ENCODE peak calls at places on chromosomes 7 and 10, in six cellular contexts. One of them, this sample, is unnamed.

GRCh38 chr7:151665363-151665762 is 145.7 kb upstream of the RHEB start:
- DNase-seq in fibroblast of pulmonary artery: peak; percentile 95
- DNase-seq in cardiac muscle cell: peak; percentile 97
- DNase-seq in BJ: no peak
- DNase-seq in astrocyte of the cerebellum: peak; percentile 73
- DNase-seq in cardiac fibroblast: peak; percentile 98
- DNase-seq in this sample: peak; percentile 83

GRCh38 chr7:130352335-130353074 is 7.9 kb downstream of the CPA5 start:
- DNase-seq in fibroblast of pulmonary artery: peak; percentile 73
- DNase-seq in cardiac muscle cell: peak; percentile 81
- DNase-seq in BJ: no peak
- DNase-seq in astrocyte of the cerebellum: peak; percentile 59
- DNase-seq in cardiac fibroblast: peak; percentile 81
- DNase-seq in this sample: no peak

GRCh38 chr10:72243822-72244437 is 27.9 kb upstream of the ASCC1 start:
- DNase-seq in fibroblast of pulmonary artery: peak; percentile 98
- DNase-seq in cardiac muscle cell: peak; percentile 98
- DNase-seq in BJ: peak; percentile 92
- DNase-seq in astrocyte of the cerebellum: peak; percentile 42
- DNase-seq in cardiac fibroblast: peak; percentile 98
- DNase-seq in this sample: peak; percentile 84

GRCh38 chr10:5644930-5645329 is 21.5 kb downstream of the ASB13 start:
- DNase-seq in fibroblast of pulmonary artery: no peak
- DNase-seq in cardiac muscle cell: no peak
- DNase-seq in BJ: no peak
- DNase-seq in astrocyte of the cerebellum: no peak
- DNase-seq in cardiac fibroblast: no peak
- DNase-seq in this sample: no peak

GRCh38 chr10:114526112-114526496 is 121.8 kb upstream of the AFAP1L2 start:
- DNase-seq in fibroblast of pulmonary artery: peak; percentile 22
- DNase-seq in cardiac muscle cell: peak; percentile 32
- DNase-seq in BJ: no peak
- DNase-seq in astrocyte of the cerebellum: peak; percentile 51
- DNase-seq in cardiac fibroblast: no peak
- DNase-seq in this sample: no peak

GRCh38 chr10:59606551-59606961 is 103.1 kb downstream of the SLC16A9 start:
- DNase-seq in fibroblast of pulmonary artery: peak; percentile 45
- DNase-seq in cardiac muscle cell: peak; percentile 60
- DNase-seq in BJ: no peak
- DNase-seq in astrocyte of the cerebellum: no peak
- DNase-seq in cardiac fibroblast: peak; percentile 59
- DNase-seq in this sample: no peak

GRCh38 chr10:84665883-84666463 is 337.6 kb downstream of the CCSER2 start:
- DNase-seq in fibroblast of pulmonary artery: no peak
- DNase-seq in cardiac muscle cell: no peak
- DNase-seq in BJ: no peak
- DNase-seq in astrocyte of the cerebellum: no peak
- DNase-seq in cardiac fibroblast: no peak
- DNase-seq in this sample: no peak

GRCh38 chr10:34954142-34954541 is 136.0 kb downstream of the CUL2 start:
- DNase-seq in fibroblast of pulmonary artery: no peak
- DNase-seq in cardiac muscle cell: no peak
- DNase-seq in BJ: no peak
- DNase-seq in astrocyte of the cerebellum: no peak
- DNase-seq in cardiac fibroblast: no peak
- DNase-seq in this sample: no peak

GRCh38 chr10:70378122-70378521 is 4.3 kb downstream of the LRRC20 start:
- DNase-seq in fibroblast of pulmonary artery: peak; percentile 78
- DNase-seq in cardiac muscle cell: peak; percentile 69
- DNase-seq in BJ: peak; percentile 93
- DNase-seq in astrocyte of the cerebellum: peak; percentile 57
- DNase-seq in cardiac fibroblast: peak; percentile 64
- DNase-seq in this sample: peak; percentile 83

GRCh38 chr7:107157091-107157490 is 11.7 kb upstream of the HBP1 start:
- DNase-seq in fibroblast of pulmonary artery: no peak
- DNase-seq in cardiac muscle cell: no peak
- DNase-seq in BJ: no peak
- DNase-seq in astrocyte of the cerebellum: no peak
- DNase-seq in cardiac fibroblast: no peak
- DNase-seq in this sample: no peak

GRCh38 chr10:71426058-71426605 is 29.4 kb downstream of the CDH23 start:
- DNase-seq in fibroblast of pulmonary artery: no peak
- DNase-seq in cardiac muscle cell: no peak
- DNase-seq in BJ: no peak
- DNase-seq in astrocyte of the cerebellum: no peak
- DNase-seq in cardiac fibroblast: no peak
- DNase-seq in this sample: no peak

GRCh38 chr10:22554481-22555182 is 159.7 kb downstream of the PIP4K2A start:
- DNase-seq in fibroblast of pulmonary artery: peak; percentile 77
- DNase-seq in cardiac muscle cell: peak; percentile 89
- DNase-seq in BJ: peak; percentile 17
- DNase-seq in astrocyte of the cerebellum: peak; percentile 81
- DNase-seq in cardiac fibroblast: peak; percentile 86
- DNase-seq in this sample: peak; percentile 29

GRCh38 chr10:34446046-34446445 is 369.1 kb downstream of the PARD3 start:
- DNase-seq in fibroblast of pulmonary artery: peak; percentile 46
- DNase-seq in cardiac muscle cell: peak; percentile 30
- DNase-seq in BJ: no peak
- DNase-seq in astrocyte of the cerebellum: no peak
- DNase-seq in cardiac fibroblast: peak; percentile 10
- DNase-seq in this sample: no peak

GRCh38 chr7:132187391-132187790 is 388.9 kb downstream of the PLXNA4 start:
- DNase-seq in fibroblast of pulmonary artery: no peak
- DNase-seq in cardiac muscle cell: no peak
- DNase-seq in BJ: no peak
- DNase-seq in astrocyte of the cerebellum: no peak
- DNase-seq in cardiac fibroblast: no peak
- DNase-seq in this sample: no peak

GRCh38 chr7:107700570-107700969 is 39.9 kb downstream of the SLC26A4 start:
- DNase-seq in fibroblast of pulmonary artery: no peak
- DNase-seq in cardiac muscle cell: peak; percentile 42
- DNase-seq in BJ: no peak
- DNase-seq in astrocyte of the cerebellum: no peak
- DNase-seq in cardiac fibroblast: no peak
- DNase-seq in this sample: no peak

GRCh38 chr7:99137418-99138180 is 6.3 kb downstream of the SMURF1 start:
- DNase-seq in fibroblast of pulmonary artery: peak; percentile 82
- DNase-seq in cardiac muscle cell: peak; percentile 84
- DNase-seq in BJ: no peak
- DNase-seq in astrocyte of the cerebellum: peak; percentile 74
- DNase-seq in cardiac fibroblast: peak; percentile 79
- DNase-seq in this sample: no peak

GRCh38 chr7:12749746-12750145 is 62.3 kb downstream of the ARL4A start:
- DNase-seq in fibroblast of pulmonary artery: no peak
- DNase-seq in cardiac muscle cell: no peak
- DNase-seq in BJ: no peak
- DNase-seq in astrocyte of the cerebellum: no peak
- DNase-seq in cardiac fibroblast: no peak
- DNase-seq in this sample: no peak

GRCh38 chr7:4809091-4809591 is 33.7 kb downstream of the AP5Z1 start:
- DNase-seq in fibroblast of pulmonary artery: no peak
- DNase-seq in cardiac muscle cell: no peak
- DNase-seq in BJ: no peak
- DNase-seq in astrocyte of the cerebellum: no peak
- DNase-seq in cardiac fibroblast: no peak
- DNase-seq in this sample: no peak

GRCh38 chr10:3748484-3748883 is 36.5 kb downstream of the KLF6 start:
- DNase-seq in fibroblast of pulmonary artery: no peak
- DNase-seq in cardiac muscle cell: peak; percentile 27
- DNase-seq in BJ: no peak
- DNase-seq in astrocyte of the cerebellum: no peak
- DNase-seq in cardiac fibroblast: peak; percentile 18
- DNase-seq in this sample: no peak

GRCh38 chr7:80439894-80440811 is 71.7 kb downstream of the GNAT3 start:
- DNase-seq in fibroblast of pulmonary artery: peak; percentile 84
- DNase-seq in cardiac muscle cell: peak; percentile 81
- DNase-seq in BJ: peak; percentile 81
- DNase-seq in astrocyte of the cerebellum: no peak
- DNase-seq in cardiac fibroblast: peak; percentile 84
- DNase-seq in this sample: peak; percentile 44

GRCh38 chr10:85611093-85611740 is 755.4 kb downstream of the GRID1 start:
- DNase-seq in fibroblast of pulmonary artery: no peak
- DNase-seq in cardiac muscle cell: no peak
- DNase-seq in BJ: no peak
- DNase-seq in astrocyte of the cerebellum: no peak
- DNase-seq in cardiac fibroblast: no peak
- DNase-seq in this sample: no peak

GRCh38 chr10:101602767-101603398 is 14.8 kb downstream of the DPCD start:
- DNase-seq in fibroblast of pulmonary artery: peak; percentile 77
- DNase-seq in cardiac muscle cell: peak; percentile 70
- DNase-seq in BJ: no peak
- DNase-seq in astrocyte of the cerebellum: peak; percentile 43
- DNase-seq in cardiac fibroblast: peak; percentile 76
- DNase-seq in this sample: no peak

GRCh38 chr7:100162874-100163533 is 4.5 kb upstream of the TRAPPC14 start:
- DNase-seq in fibroblast of pulmonary artery: no peak
- DNase-seq in cardiac muscle cell: no peak
- DNase-seq in BJ: no peak
- DNase-seq in astrocyte of the cerebellum: no peak
- DNase-seq in cardiac fibroblast: no peak
- DNase-seq in this sample: no peak

GRCh38 chr7:79159040-79159664 is 294.3 kb downstream of the MAGI2 start:
- DNase-seq in fibroblast of pulmonary artery: no peak
- DNase-seq in cardiac muscle cell: no peak
- DNase-seq in BJ: no peak
- DNase-seq in astrocyte of the cerebellum: no peak
- DNase-seq in cardiac fibroblast: no peak
- DNase-seq in this sample: no peak

GRCh38 chr10:26755443-26755903 is 58.0 kb downstream of the PDSS1 start:
- DNase-seq in fibroblast of pulmonary artery: peak; percentile 55
- DNase-seq in cardiac muscle cell: peak; percentile 51
- DNase-seq in BJ: no peak
- DNase-seq in astrocyte of the cerebellum: peak; percentile 18
- DNase-seq in cardiac fibroblast: peak; percentile 38
- DNase-seq in this sample: no peak

GRCh38 chr10:66627156-66627555 is 298.7 kb upstream of the LRRTM3 start:
- DNase-seq in fibroblast of pulmonary artery: peak; percentile 1
- DNase-seq in cardiac muscle cell: no peak
- DNase-seq in BJ: no peak
- DNase-seq in astrocyte of the cerebellum: no peak
- DNase-seq in cardiac fibroblast: no peak
- DNase-seq in this sample: no peak

GRCh38 chr10:97319671-97320479 is 804 bp downstream of the FRAT1 start:
- DNase-seq in fibroblast of pulmonary artery: no peak
- DNase-seq in cardiac muscle cell: no peak
- DNase-seq in BJ: no peak
- DNase-seq in astrocyte of the cerebellum: no peak
- DNase-seq in cardiac fibroblast: no peak
- DNase-seq in this sample: no peak

GRCh38 chr7:47204709-47205108 is 377.2 kb downstream of the TNS3 start:
- DNase-seq in fibroblast of pulmonary artery: no peak
- DNase-seq in cardiac muscle cell: no peak
- DNase-seq in BJ: no peak
- DNase-seq in astrocyte of the cerebellum: no peak
- DNase-seq in cardiac fibroblast: no peak
- DNase-seq in this sample: no peak
- H3K4me3 ChIP-seq in fibroblast of pulmonary artery: no peak overlapping the region
- H3K4me3 ChIP-seq in cardiac muscle cell: no peak overlapping the region
- H3K4me3 ChIP-seq in BJ: no peak overlapping the region
- H3K4me3 ChIP-seq in astrocyte of the cerebellum: no peak overlapping the region
- H3K4me3 ChIP-seq in cardiac fibroblast: no peak overlapping the region
- H3K4me3 ChIP-seq in this sample: no peak overlapping the region

GRCh38 chr10:99412100-99412499 is 18.3 kb downstream of the GOT1 start:
- DNase-seq in fibroblast of pulmonary artery: no peak
- DNase-seq in cardiac muscle cell: no peak
- DNase-seq in BJ: no peak
- DNase-seq in astrocyte of the cerebellum: no peak
- DNase-seq in cardiac fibroblast: no peak
- DNase-seq in this sample: no peak

GRCh38 chr10:99403674-99404073 is 26.8 kb downstream of the GOT1 start:
- DNase-seq in fibroblast of pulmonary artery: peak; percentile 22
- DNase-seq in cardiac muscle cell: peak; percentile 10
- DNase-seq in BJ: no peak
- DNase-seq in astrocyte of the cerebellum: no peak
- DNase-seq in cardiac fibroblast: no peak
- DNase-seq in this sample: no peak

GRCh38 chr10:99411546-99411945 is 18.9 kb downstream of the GOT1 start:
- DNase-seq in fibroblast of pulmonary artery: no peak
- DNase-seq in cardiac muscle cell: no peak
- DNase-seq in BJ: no peak
- DNase-seq in astrocyte of the cerebellum: no peak
- DNase-seq in cardiac fibroblast: no peak
- DNase-seq in this sample: no peak

GRCh38 chr10:99410876-99411275 is 19.5 kb downstream of the GOT1 start:
- DNase-seq in fibroblast of pulmonary artery: no peak
- DNase-seq in cardiac muscle cell: no peak
- DNase-seq in BJ: no peak
- DNase-seq in astrocyte of the cerebellum: no peak
- DNase-seq in cardiac fibroblast: no peak
- DNase-seq in this sample: no peak

GRCh38 chr10:99406149-99406548 is 24.3 kb downstream of the GOT1 start:
- DNase-seq in fibroblast of pulmonary artery: no peak
- DNase-seq in cardiac muscle cell: no peak
- DNase-seq in BJ: no peak
- DNase-seq in astrocyte of the cerebellum: no peak
- DNase-seq in cardiac fibroblast: no peak
- DNase-seq in this sample: no peak
- TF ChIP-seq CTCF in fibroblast of pulmonary artery: no peak
- TF ChIP-seq CTCF in cardiac muscle cell: no peak
- TF ChIP-seq CTCF in BJ: no peak
- TF ChIP-seq CTCF in astrocyte of the cerebellum: no peak
- TF ChIP-seq CTCF in cardiac fibroblast: no peak
- TF ChIP-seq CTCF in this sample: no peak

DNA sequence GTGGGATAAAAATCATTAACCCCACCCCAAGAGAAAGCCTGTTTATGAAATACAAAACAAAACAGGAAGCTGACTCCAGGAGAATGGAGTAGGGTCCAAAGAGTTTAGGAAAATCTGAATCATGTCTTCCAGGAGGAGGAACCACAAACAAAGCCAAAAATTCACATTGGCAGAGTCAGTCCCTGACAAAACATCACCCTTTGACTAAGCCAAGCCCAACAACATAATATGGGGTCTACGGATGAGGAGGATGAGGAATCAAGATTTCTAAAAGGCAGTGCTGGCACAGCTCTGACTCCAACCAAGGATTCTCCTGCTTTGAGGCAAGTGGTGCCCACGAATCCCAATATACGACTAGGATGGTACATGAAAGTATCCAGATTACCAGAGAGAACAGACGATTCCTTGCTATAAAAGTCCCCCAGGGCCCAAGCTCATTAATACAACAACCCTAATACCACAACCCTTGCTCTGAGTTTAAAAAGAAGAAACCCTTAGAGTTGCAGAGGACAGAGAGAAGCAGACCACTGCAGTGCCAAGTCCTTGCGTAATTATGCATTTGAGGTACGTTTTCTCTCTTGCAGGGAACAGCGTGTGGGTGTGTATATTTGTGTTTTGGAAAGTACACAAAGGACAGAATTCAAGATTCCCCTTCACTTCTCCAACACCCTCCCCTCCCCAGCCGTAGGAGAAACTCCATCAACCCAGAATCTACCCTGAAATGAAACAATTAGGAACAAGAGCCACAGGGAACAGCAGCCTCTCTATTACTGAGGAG is 23.5 kb downstream of the XPNPEP1 start:
- DNase-seq in fibroblast of pulmonary artery: peak; percentile 88
- DNase-seq in cardiac muscle cell: peak; percentile 81
- DNase-seq in BJ: no peak
- DNase-seq in astrocyte of the cerebellum: no peak
- DNase-seq in cardiac fibroblast: peak; percentile 86
- DNase-seq in this sample: no peak
- H3K4me3 ChIP-seq in fibroblast of pulmonary artery: no peak overlapping the region
- H3K4me3 ChIP-seq in cardiac muscle cell: no peak overlapping the region
- H3K4me3 ChIP-seq in BJ: no peak overlapping the region
- H3K4me3 ChIP-seq in astrocyte of the cerebellum: no peak overlapping the region
- H3K4me3 ChIP-seq in cardiac fibroblast: no peak overlapping the region
- H3K4me3 ChIP-seq in this sample: no peak overlapping the region

GRCh38 chr10:43461950-43462349 is 25.0 kb downstream of the ZNF487 start:
- DNase-seq in fibroblast of pulmonary artery: peak; percentile 93
- DNase-seq in cardiac muscle cell: peak; percentile 90
- DNase-seq in BJ: no peak
- DNase-seq in astrocyte of the cerebellum: peak; percentile 87
- DNase-seq in cardiac fibroblast: peak; percentile 90
- DNase-seq in this sample: peak; percentile 55
- TF ChIP-seq CTCF in fibroblast of pulmonary artery: peak; percentile 62
- TF ChIP-seq CTCF in cardiac muscle cell: peak; percentile 54
- TF ChIP-seq CTCF in BJ: peak; percentile 57
- TF ChIP-seq CTCF in astrocyte of the cerebellum: peak; percentile 49
- TF ChIP-seq CTCF in cardiac fibroblast: peak; percentile 57
- TF ChIP-seq CTCF in this sample: peak; percentile 40